ENCODE peak calls at places on chromosomes 5 and 9, in seven cellular contexts. H is neural progenitor cell, L is cardiac muscle cell, Z is mucosa of descending colon, C is IMR-90, P is heart left ventricle, F is tibial nerve. D is an unnamed sample. For H3K36me3, the result is how much of the 10 kb centered on the place peaks cover.

GRCh38 chr5:129361441-129362025 is 98.6 kb upstream of the ADAMTS19 start:
- DNase-seq in P (no peak), H (peak), F (no peak), Z (no peak), L (peak), C (peak), D (no peak)

GRCh38 chr9:115540091-115540490 is 422.1 kb upstream of the TNC start:
- DNase-seq in P (no peak), H (no peak), F (no peak), L (no peak), C (peak), Z (no peak), D (no peak)

GRCh38 chr9:133048595-133048994 is 13.2 kb upstream of the CEL start:
- DNase-seq in F (no peak), L (peak), H (peak), C (peak), Z (peak), P (no peak), D (peak)

GRCh38 chr5:94432499-94432898 is 185.9 kb downstream of the KIAA0825 start:
- DNase-seq in L (peak), P (no peak), F (no peak), H (no peak), C (peak), Z (no peak), D (no peak)

GRCh38 chr9:89153618-89154017 is 25.0 kb downstream of the SHC3 start:
- DNase-seq in Z (no peak), H (no peak), C (peak), P (no peak), L (peak), F (no peak), D (no peak)

GRCh38 chr5:149182241-149182640 is 40.9 kb downstream of the ABLIM3 start:
- DNase-seq in L (no peak), Z (no peak), H (no peak), C (no peak), F (no peak), P (no peak), D (no peak)

GRCh38 chr9:37187713-37188439 is 67.5 kb downstream of the ZCCHC7 start:
- DNase-seq in F (no peak), P (no peak), C (peak), H (no peak), L (no peak), Z (no peak), D (no peak)

GRCh38 chr9:32665101-32665500 is 29.6 kb upstream of the TAF1L start:
- DNase-seq in Z (no peak), L (no peak), P (no peak), C (peak), F (no peak), H (no peak), D (no peak)

GRCh38 chr5:130324953-130325671 is 420.8 kb downstream of the CHSY3 start:
- DNase-seq in Z (no peak), L (no peak), H (no peak), F (no peak), C (no peak), P (no peak), D (no peak)

DNA sequence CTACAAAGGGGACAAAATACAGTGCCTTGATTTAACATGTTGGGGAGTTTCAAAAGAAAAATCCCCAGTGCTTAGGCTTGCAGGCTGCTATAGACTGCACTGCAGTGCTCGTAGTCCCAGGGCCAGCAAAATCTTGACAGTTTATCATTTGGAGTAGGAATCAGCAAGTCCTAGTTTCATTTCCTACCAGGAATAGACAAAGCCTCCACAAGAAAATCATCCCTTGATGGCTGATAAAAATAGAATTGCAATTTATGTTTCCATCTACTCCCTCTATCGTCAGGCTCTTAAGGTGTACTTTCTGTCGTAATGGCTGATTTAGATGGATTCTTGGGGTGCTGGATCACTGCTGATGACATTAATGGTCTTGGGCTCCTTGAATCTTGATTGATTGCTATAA is 171.6 kb downstream of the PIK3R1 start:
- DNase-seq in P (no peak), L (no peak), Z (no peak), C (no peak), F (no peak), H (no peak), D (no peak)
- TF ChIP-seq CTCF in P (no peak), L (no peak), Z (no peak), C (no peak), F (no peak), H (no peak), D (no peak)

DNA sequence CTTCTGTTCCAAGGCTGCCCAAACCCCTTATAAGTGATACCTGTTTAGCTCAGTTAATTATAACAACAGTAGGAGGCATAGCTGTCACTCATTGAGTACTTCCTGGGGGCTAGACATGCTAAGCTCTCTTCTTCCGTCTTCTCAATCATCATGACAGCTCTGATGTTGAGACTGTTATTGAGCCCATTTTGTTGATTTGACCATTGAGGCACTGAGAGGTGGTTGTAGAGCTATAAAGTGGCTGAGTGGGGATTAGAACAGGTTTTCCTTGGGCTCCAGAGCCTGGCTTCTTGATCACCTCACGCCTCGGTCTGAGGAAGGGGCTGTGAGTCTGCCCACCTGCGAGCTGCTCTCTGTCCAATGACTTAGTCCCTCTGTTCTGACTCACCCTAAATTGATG is 26.0 kb upstream of the RPL26L1 start:
- DNase-seq in Z (no peak), F (no peak), H (no peak), C (no peak), P (no peak), L (no peak), D (no peak)
- H3K36me3 ChIP-seq in Z (under half), F (under half), H (under half), C (under half), P (under half), L (under half), D (under half)

GRCh38 chr5:159441441-159441840 is 111.2 kb upstream of the IL12B start:
- DNase-seq in H (peak), Z (no peak), C (no peak), L (no peak), P (peak), F (no peak), D (no peak)
- TF ChIP-seq CTCF in H (peak), Z (no peak), C (no peak), L (peak), P (peak), F (no peak), D (no peak)

GRCh38 chr9:26904671-26905070 is 12.1 kb upstream of the CAAP1 start:
- DNase-seq in H (no peak), C (no peak), L (no peak), Z (no peak), F (no peak), P (no peak), D (no peak)

DNA sequence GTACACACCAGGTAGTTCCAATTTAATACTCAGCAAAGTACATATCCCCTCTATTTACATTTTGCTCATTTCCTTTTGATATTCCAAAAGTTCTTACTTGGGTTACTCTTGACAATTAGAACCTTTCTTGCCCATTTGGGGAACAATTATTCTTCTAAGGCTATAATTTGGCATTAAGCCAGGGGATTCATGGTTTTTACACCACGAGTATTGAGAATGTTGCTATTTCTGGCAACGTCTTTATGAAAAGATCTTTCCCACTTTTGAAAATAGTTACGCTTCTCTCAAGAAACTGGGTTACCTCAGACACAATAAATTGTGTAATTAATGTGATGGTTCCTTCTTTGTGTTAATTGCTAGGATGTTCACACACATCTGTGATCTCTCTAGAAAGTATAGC is 11.5 kb upstream of the CAAP1 start:
- DNase-seq in Z (no peak), L (no peak), F (no peak), C (no peak), H (no peak), P (no peak), D (no peak)
- H3K36me3 ChIP-seq in Z (under half), L (under half), F (under half), C (under half), H (under half), P (under half), D (under half)

D was measured in body of pancreas.